ENCODE peak calls at places on chromosomes 7 and 10, in seven cellular contexts. One of them, this sample, is unnamed.

GRCh38 chr10:33145451-33146188 is 187.6 kb upstream of the ITGB1 start:
- DNase-seq in cardiac muscle cell: peak
- DNase-seq in colonic mucosa: no peak
- DNase-seq in transverse colon: no peak
- DNase-seq in suprapubic skin: no peak
- DNase-seq in tibial nerve: no peak
- DNase-seq in CD4-positive, alpha-beta T cell: no peak
- DNase-seq in this sample: no peak

GRCh38 chr10:624605-625334 is 64.7 kb downstream of the DIP2C start:
- DNase-seq in colonic mucosa: peak
- DNase-seq in suprapubic skin: peak
- DNase-seq in cardiac muscle cell: peak
- DNase-seq in CD4-positive, alpha-beta T cell: no peak
- DNase-seq in transverse colon: peak
- DNase-seq in tibial nerve: peak
- DNase-seq in this sample: no peak

GRCh38 chr7:130875265-130875741 is 141.3 kb upstream of the KLF14 start:
- DNase-seq in transverse colon: peak
- DNase-seq in suprapubic skin: no peak
- DNase-seq in CD4-positive, alpha-beta T cell: peak
- DNase-seq in cardiac muscle cell: peak
- DNase-seq in colonic mucosa: peak
- DNase-seq in tibial nerve: no peak
- DNase-seq in this sample: peak

GRCh38 chr10:34018129-34018528 is 683.7 kb upstream of the NRP1 start:
- DNase-seq in cardiac muscle cell: peak
- DNase-seq in transverse colon: no peak
- DNase-seq in tibial nerve: no peak
- DNase-seq in colonic mucosa: no peak
- DNase-seq in suprapubic skin: no peak
- DNase-seq in CD4-positive, alpha-beta T cell: no peak
- DNase-seq in this sample: no peak

GRCh38 chr10:31263903-31264302 is 55.1 kb upstream of the ZEB1 start:
- DNase-seq in suprapubic skin: no peak
- DNase-seq in CD4-positive, alpha-beta T cell: no peak
- DNase-seq in colonic mucosa: no peak
- DNase-seq in cardiac muscle cell: no peak
- DNase-seq in transverse colon: no peak
- DNase-seq in tibial nerve: no peak
- DNase-seq in this sample: no peak

GRCh38 chr7:94431620-94432295 is 37.1 kb downstream of the COL1A2 start:
- DNase-seq in tibial nerve: no peak
- DNase-seq in CD4-positive, alpha-beta T cell: no peak
- DNase-seq in cardiac muscle cell: peak
- DNase-seq in transverse colon: no peak
- DNase-seq in suprapubic skin: no peak
- DNase-seq in colonic mucosa: no peak
- DNase-seq in this sample: no peak

GRCh38 chr10:22648547-22648961 is 65.8 kb downstream of the PIP4K2A start:
- DNase-seq in colonic mucosa: no peak
- DNase-seq in suprapubic skin: no peak
- DNase-seq in cardiac muscle cell: peak
- DNase-seq in CD4-positive, alpha-beta T cell: no peak
- DNase-seq in tibial nerve: no peak
- DNase-seq in transverse colon: no peak
- DNase-seq in this sample: no peak

GRCh38 chr7:151381333-151382078 is 28.3 kb downstream of the WDR86 start:
- DNase-seq in CD4-positive, alpha-beta T cell: peak
- DNase-seq in transverse colon: peak
- DNase-seq in colonic mucosa: no peak
- DNase-seq in suprapubic skin: peak
- DNase-seq in cardiac muscle cell: peak
- DNase-seq in tibial nerve: no peak
- DNase-seq in this sample: peak

GRCh38 chr10:34018811-34019210 is 684.3 kb upstream of the NRP1 start:
- DNase-seq in cardiac muscle cell: no peak
- DNase-seq in suprapubic skin: no peak
- DNase-seq in colonic mucosa: no peak
- DNase-seq in CD4-positive, alpha-beta T cell: no peak
- DNase-seq in tibial nerve: no peak
- DNase-seq in transverse colon: no peak
- DNase-seq in this sample: no peak

GRCh38 chr7:84191842-84192241 is 2.7 kb downstream of the SEMA3A start:
- DNase-seq in CD4-positive, alpha-beta T cell: no peak
- DNase-seq in tibial nerve: no peak
- DNase-seq in transverse colon: no peak
- DNase-seq in suprapubic skin: no peak
- DNase-seq in cardiac muscle cell: no peak
- DNase-seq in colonic mucosa: no peak
- DNase-seq in this sample: no peak

GRCh38 chr10:49429458-49429857 is 33.6 kb upstream of the DRGX start:
- DNase-seq in colonic mucosa: no peak
- DNase-seq in cardiac muscle cell: no peak
- DNase-seq in tibial nerve: no peak
- DNase-seq in CD4-positive, alpha-beta T cell: no peak
- DNase-seq in suprapubic skin: no peak
- DNase-seq in transverse colon: no peak
- DNase-seq in this sample: no peak

GRCh38 chr10:64430690-64431323 is 909.6 kb downstream of the REEP3 start:
- DNase-seq in colonic mucosa: peak
- DNase-seq in tibial nerve: no peak
- DNase-seq in CD4-positive, alpha-beta T cell: no peak
- DNase-seq in transverse colon: peak
- DNase-seq in suprapubic skin: no peak
- DNase-seq in cardiac muscle cell: peak
- DNase-seq in this sample: peak

GRCh38 chr7:1318661-1319060 is 86.0 kb downstream of the UNCX start:
- DNase-seq in colonic mucosa: no peak
- DNase-seq in transverse colon: no peak
- DNase-seq in cardiac muscle cell: no peak
- DNase-seq in suprapubic skin: no peak
- DNase-seq in tibial nerve: no peak
- DNase-seq in CD4-positive, alpha-beta T cell: no peak
- DNase-seq in this sample: no peak

GRCh38 chr7:154862153-154862791 is 140.7 kb downstream of the PAXIP1 start:
- DNase-seq in colonic mucosa: no peak
- DNase-seq in cardiac muscle cell: no peak
- DNase-seq in CD4-positive, alpha-beta T cell: no peak
- DNase-seq in transverse colon: no peak
- DNase-seq in tibial nerve: no peak
- DNase-seq in suprapubic skin: no peak
- DNase-seq in this sample: no peak

GRCh38 chr7:50153141-50153540 is 60.1 kb upstream of the ZPBP start:
- DNase-seq in CD4-positive, alpha-beta T cell: no peak
- DNase-seq in colonic mucosa: no peak
- DNase-seq in transverse colon: no peak
- DNase-seq in tibial nerve: no peak
- DNase-seq in suprapubic skin: no peak
- DNase-seq in cardiac muscle cell: no peak
- DNase-seq in this sample: no peak

GRCh38 chr7:115707236-115707635 is 323.3 kb downstream of the TFEC start:
- DNase-seq in transverse colon: peak
- DNase-seq in cardiac muscle cell: peak
- DNase-seq in tibial nerve: no peak
- DNase-seq in colonic mucosa: peak
- DNase-seq in CD4-positive, alpha-beta T cell: no peak
- DNase-seq in suprapubic skin: no peak
- DNase-seq in this sample: peak

GRCh38 chr10:112811741-112812551 is 138.1 kb upstream of the TCF7L2 start:
- DNase-seq in transverse colon: peak
- DNase-seq in suprapubic skin: no peak
- DNase-seq in CD4-positive, alpha-beta T cell: no peak
- DNase-seq in colonic mucosa: peak
- DNase-seq in tibial nerve: no peak
- DNase-seq in cardiac muscle cell: peak
- DNase-seq in this sample: no peak

GRCh38 chr7:25303380-25304321 is 75.4 kb upstream of the NPVF start:
- DNase-seq in CD4-positive, alpha-beta T cell: no peak
- DNase-seq in suprapubic skin: no peak
- DNase-seq in transverse colon: no peak
- DNase-seq in tibial nerve: no peak
- DNase-seq in cardiac muscle cell: peak
- DNase-seq in colonic mucosa: no peak
- DNase-seq in this sample: no peak

GRCh38 chr10:59905066-59905734 is 1.2 kb downstream of the CCDC6 start:
- DNase-seq in tibial nerve: no peak
- DNase-seq in suprapubic skin: peak
- DNase-seq in CD4-positive, alpha-beta T cell: no peak
- DNase-seq in cardiac muscle cell: peak
- DNase-seq in transverse colon: peak
- DNase-seq in colonic mucosa: peak
- DNase-seq in this sample: peak

GRCh38 chr7:47968852-47969774 is 10.3 kb downstream of the HUS1 start:
- DNase-seq in colonic mucosa: peak
- DNase-seq in tibial nerve: peak
- DNase-seq in cardiac muscle cell: peak
- DNase-seq in CD4-positive, alpha-beta T cell: peak
- DNase-seq in suprapubic skin: no peak
- DNase-seq in transverse colon: peak
- DNase-seq in this sample: peak

GRCh38 chr7:77348371-77348813 is 67.8 kb downstream of the GSAP start:
- DNase-seq in transverse colon: no peak
- DNase-seq in suprapubic skin: no peak
- DNase-seq in tibial nerve: no peak
- DNase-seq in colonic mucosa: no peak
- DNase-seq in CD4-positive, alpha-beta T cell: no peak
- DNase-seq in cardiac muscle cell: peak
- DNase-seq in this sample: no peak

GRCh38 chr7:108380527-108380926 is 75.7 kb downstream of the NRCAM start:
- DNase-seq in suprapubic skin: no peak
- DNase-seq in CD4-positive, alpha-beta T cell: no peak
- DNase-seq in transverse colon: no peak
- DNase-seq in tibial nerve: no peak
- DNase-seq in colonic mucosa: no peak
- DNase-seq in cardiac muscle cell: no peak
- DNase-seq in this sample: no peak

GRCh38 chr10:110571093-110571743 is 3.7 kb downstream of the SMC3 start:
- DNase-seq in colonic mucosa: no peak
- DNase-seq in transverse colon: no peak
- DNase-seq in suprapubic skin: no peak
- DNase-seq in cardiac muscle cell: no peak
- DNase-seq in tibial nerve: no peak
- DNase-seq in CD4-positive, alpha-beta T cell: no peak
- DNase-seq in this sample: peak

GRCh38 chr7:11655163-11655562 is 176.8 kb downstream of the THSD7A start:
- DNase-seq in transverse colon: no peak
- DNase-seq in CD4-positive, alpha-beta T cell: no peak
- DNase-seq in cardiac muscle cell: no peak
- DNase-seq in suprapubic skin: no peak
- DNase-seq in tibial nerve: no peak
- DNase-seq in colonic mucosa: no peak
- DNase-seq in this sample: no peak

GRCh38 chr10:30413996-30414576 is 19.9 kb upstream of the MAP3K8 start:
- DNase-seq in suprapubic skin: no peak
- DNase-seq in CD4-positive, alpha-beta T cell: no peak
- DNase-seq in colonic mucosa: peak
- DNase-seq in transverse colon: no peak
- DNase-seq in cardiac muscle cell: peak
- DNase-seq in tibial nerve: peak
- DNase-seq in this sample: no peak

DNA sequence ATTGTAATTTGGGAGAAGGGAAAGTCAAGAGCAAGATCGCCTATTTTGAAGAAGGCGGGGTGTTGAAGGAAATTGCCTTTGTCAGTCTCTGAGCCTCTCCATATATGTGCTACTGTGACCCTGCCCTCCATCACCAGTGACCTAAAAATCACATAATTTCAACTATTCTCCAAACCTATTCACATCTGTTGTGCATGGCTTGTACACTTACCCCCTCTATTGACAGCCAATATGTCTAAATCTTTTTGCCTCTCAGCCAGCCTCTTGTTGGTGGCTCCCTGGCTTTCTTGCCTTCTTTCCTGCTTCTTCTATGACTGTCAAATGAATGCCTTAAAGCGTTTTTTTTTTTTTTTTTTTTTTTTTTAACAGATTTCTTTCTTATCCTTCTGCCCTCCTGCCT is 295.6 kb downstream of the AUTS2 start:
- DNase-seq in suprapubic skin: no peak
- DNase-seq in tibial nerve: no peak
- DNase-seq in cardiac muscle cell: peak
- DNase-seq in transverse colon: no peak
- DNase-seq in CD4-positive, alpha-beta T cell: no peak
- DNase-seq in colonic mucosa: no peak
- DNase-seq in this sample: no peak
- TF ChIP-seq CTCF in suprapubic skin: no peak
- TF ChIP-seq CTCF in tibial nerve: peak
- TF ChIP-seq CTCF in cardiac muscle cell: peak
- TF ChIP-seq CTCF in transverse colon: no peak
- TF ChIP-seq CTCF in CD4-positive, alpha-beta T cell: no peak
- TF ChIP-seq CTCF in colonic mucosa: no peak
- TF ChIP-seq CTCF in this sample: no peak

GRCh38 chr10:124942317-124943169 is 620 bp downstream of the ZRANB1 start:
- DNase-seq in CD4-positive, alpha-beta T cell: no peak
- DNase-seq in tibial nerve: no peak
- DNase-seq in colonic mucosa: no peak
- DNase-seq in transverse colon: no peak
- DNase-seq in cardiac muscle cell: no peak
- DNase-seq in suprapubic skin: no peak
- DNase-seq in this sample: no peak
- H3K27ac ChIP-seq in CD4-positive, alpha-beta T cell: no peak
- H3K27ac ChIP-seq in tibial nerve: no peak
- H3K27ac ChIP-seq in colonic mucosa: no peak
- H3K27ac ChIP-seq in transverse colon: no peak
- H3K27ac ChIP-seq in cardiac muscle cell: peak
- H3K27ac ChIP-seq in suprapubic skin: peak
- H3K27ac ChIP-seq in this sample: no peak

DNA sequence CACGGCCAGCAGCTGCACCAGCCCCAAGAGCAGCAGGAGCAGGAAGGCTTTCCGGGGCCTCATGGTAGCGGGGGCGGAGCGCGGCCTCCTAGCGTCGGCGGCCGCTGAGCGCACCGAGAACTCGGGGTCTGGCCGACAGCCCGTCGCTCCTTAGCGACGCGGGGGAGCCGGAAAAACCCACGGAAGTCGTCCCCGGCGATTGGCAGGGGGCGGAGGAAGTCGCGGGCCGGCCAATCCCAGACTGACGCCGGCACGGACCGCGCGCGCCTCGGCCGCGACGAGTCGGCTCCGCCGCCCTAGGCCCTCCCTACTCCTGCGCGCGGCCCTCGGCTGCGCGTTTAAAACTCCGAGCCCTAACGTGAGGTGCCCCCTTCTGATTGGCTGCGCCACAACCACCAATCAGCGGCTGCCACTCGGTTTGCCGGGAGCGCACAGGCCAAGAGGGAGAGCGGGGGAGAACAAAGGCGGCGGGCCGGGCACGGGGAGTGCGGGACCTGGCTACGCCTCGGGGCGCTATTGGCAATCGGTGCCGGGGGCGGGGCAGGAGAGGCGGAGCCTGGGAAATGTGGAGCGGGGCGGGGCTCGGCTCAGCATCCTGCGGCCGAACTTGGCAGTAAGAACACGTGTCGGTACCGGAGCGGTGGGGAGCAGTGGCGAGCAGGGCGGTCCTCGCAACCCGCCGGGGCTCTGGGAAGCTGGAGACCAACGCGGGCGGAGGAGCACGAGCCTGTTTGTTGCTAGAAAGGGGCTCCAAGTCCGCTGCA is at the start of gene PDIA4:
- DNase-seq in CD4-positive, alpha-beta T cell: peak
- DNase-seq in suprapubic skin: peak
- DNase-seq in transverse colon: peak
- DNase-seq in colonic mucosa: peak
- DNase-seq in cardiac muscle cell: peak
- DNase-seq in tibial nerve: peak
- DNase-seq in this sample: peak
- TF ChIP-seq CTCF in CD4-positive, alpha-beta T cell: no peak
- TF ChIP-seq CTCF in suprapubic skin: no peak
- TF ChIP-seq CTCF in transverse colon: no peak
- TF ChIP-seq CTCF in colonic mucosa: no peak
- TF ChIP-seq CTCF in cardiac muscle cell: peak
- TF ChIP-seq CTCF in tibial nerve: peak
- TF ChIP-seq CTCF in this sample: peak

GRCh38 chr10:122953827-122954730 is at the start of gene C10orf88:
- DNase-seq in cardiac muscle cell: peak
- DNase-seq in transverse colon: peak
- DNase-seq in CD4-positive, alpha-beta T cell: peak
- DNase-seq in tibial nerve: peak
- DNase-seq in suprapubic skin: peak
- DNase-seq in colonic mucosa: peak
- DNase-seq in this sample: peak
- H3K27ac ChIP-seq in cardiac muscle cell: peak
- H3K27ac ChIP-seq in transverse colon: peak
- H3K27ac ChIP-seq in CD4-positive, alpha-beta T cell: no peak
- H3K27ac ChIP-seq in tibial nerve: peak
- H3K27ac ChIP-seq in suprapubic skin: peak
- H3K27ac ChIP-seq in colonic mucosa: peak
- H3K27ac ChIP-seq in this sample: peak

This sample was measured in WERI-Rb-1.